ENCODE peak calls at places on chromosomes 12 and 14, in seven cellular contexts. One of them, this sample, is unnamed.
A peak's percentile ranks its signal among the peaks of the same experiment; 100 is the strongest.

GRCh38 chr12:74791365-74791764 is 253.7 kb downstream of the ATXN7L3B start:
- DNase-seq in H54: no peak
- DNase-seq in suprapubic skin: no peak
- DNase-seq in endothelial cell of umbilical vein: no peak
- DNase-seq in upper lobe of left lung: no peak
- DNase-seq in lower leg skin: no peak
- DNase-seq in prostate gland: no peak
- DNase-seq in this sample: no peak

GRCh38 chr14:100533647-100534485 is 53.4 kb downstream of the BEGAIN start:
- DNase-seq in H54: no peak
- DNase-seq in suprapubic skin: peak; percentile 78
- DNase-seq in endothelial cell of umbilical vein: no peak
- DNase-seq in upper lobe of left lung: peak; percentile 46
- DNase-seq in lower leg skin: peak; percentile 13
- DNase-seq in prostate gland: peak; percentile 3
- DNase-seq in this sample: peak; percentile 39

GRCh38 chr12:31326689-31327659 is 1.0 kb upstream of the SINHCAF start:
- DNase-seq in H54: no peak
- DNase-seq in suprapubic skin: no peak
- DNase-seq in endothelial cell of umbilical vein: no peak
- DNase-seq in upper lobe of left lung: no peak
- DNase-seq in lower leg skin: no peak
- DNase-seq in prostate gland: no peak
- DNase-seq in this sample: no peak

GRCh38 chr12:597926-598568 is 65.2 kb downstream of the NINJ2 start:
- DNase-seq in H54: no peak
- DNase-seq in suprapubic skin: no peak
- DNase-seq in endothelial cell of umbilical vein: peak; percentile 91
- DNase-seq in upper lobe of left lung: no peak
- DNase-seq in lower leg skin: no peak
- DNase-seq in prostate gland: peak; percentile 64
- DNase-seq in this sample: no peak

GRCh38 chr14:25841226-25841625 is 756.6 kb downstream of the NOVA1 start:
- DNase-seq in H54: no peak
- DNase-seq in suprapubic skin: no peak
- DNase-seq in endothelial cell of umbilical vein: no peak
- DNase-seq in upper lobe of left lung: no peak
- DNase-seq in lower leg skin: no peak
- DNase-seq in prostate gland: no peak
- DNase-seq in this sample: no peak

GRCh38 chr14:40581264-40581663 is 1025.4 kb upstream of the LRFN5 start:
- DNase-seq in H54: no peak
- DNase-seq in suprapubic skin: no peak
- DNase-seq in endothelial cell of umbilical vein: no peak
- DNase-seq in upper lobe of left lung: no peak
- DNase-seq in lower leg skin: no peak
- DNase-seq in prostate gland: no peak
- DNase-seq in this sample: no peak

GRCh38 chr12:92197815-92198214 is 52.2 kb upstream of the BTG1 start:
- DNase-seq in H54: no peak
- DNase-seq in suprapubic skin: no peak
- DNase-seq in endothelial cell of umbilical vein: no peak
- DNase-seq in upper lobe of left lung: no peak
- DNase-seq in lower leg skin: no peak
- DNase-seq in prostate gland: no peak
- DNase-seq in this sample: no peak

GRCh38 chr14:35335388-35336092 is 43.4 kb downstream of the PSMA6 start:
- DNase-seq in H54: no peak
- DNase-seq in suprapubic skin: no peak
- DNase-seq in endothelial cell of umbilical vein: peak; percentile 29
- DNase-seq in upper lobe of left lung: no peak
- DNase-seq in lower leg skin: no peak
- DNase-seq in prostate gland: no peak
- DNase-seq in this sample: peak; percentile 93

GRCh38 chr12:96500686-96501085 is 11.3 kb downstream of the CFAP54 start:
- DNase-seq in H54: no peak
- DNase-seq in suprapubic skin: no peak
- DNase-seq in endothelial cell of umbilical vein: no peak
- DNase-seq in upper lobe of left lung: no peak
- DNase-seq in lower leg skin: no peak
- DNase-seq in prostate gland: no peak
- DNase-seq in this sample: no peak

GRCh38 chr12:66352197-66352596 is 49.9 kb downstream of the HELB start:
- DNase-seq in H54: peak; percentile 12
- DNase-seq in suprapubic skin: no peak
- DNase-seq in endothelial cell of umbilical vein: peak; percentile 27
- DNase-seq in upper lobe of left lung: no peak
- DNase-seq in lower leg skin: no peak
- DNase-seq in prostate gland: no peak
- DNase-seq in this sample: no peak

GRCh38 chr12:77685112-77685511 is 145.6 kb upstream of the NAV3 start:
- DNase-seq in H54: peak; percentile 0
- DNase-seq in suprapubic skin: no peak
- DNase-seq in endothelial cell of umbilical vein: peak; percentile 80
- DNase-seq in upper lobe of left lung: no peak
- DNase-seq in lower leg skin: peak; percentile 53
- DNase-seq in prostate gland: peak; percentile 47
- DNase-seq in this sample: peak; percentile 60

GRCh38 chr12:82146740-82147139 is 211.4 kb downstream of the CCDC59 start:
- DNase-seq in H54: no peak
- DNase-seq in suprapubic skin: no peak
- DNase-seq in endothelial cell of umbilical vein: no peak
- DNase-seq in upper lobe of left lung: no peak
- DNase-seq in lower leg skin: no peak
- DNase-seq in prostate gland: no peak
- DNase-seq in this sample: no peak

GRCh38 chr14:52690983-52691760 is 4.2 kb downstream of the ERO1A start:
- DNase-seq in H54: no peak
- DNase-seq in suprapubic skin: no peak
- DNase-seq in endothelial cell of umbilical vein: no peak
- DNase-seq in upper lobe of left lung: no peak
- DNase-seq in lower leg skin: no peak
- DNase-seq in prostate gland: no peak
- DNase-seq in this sample: no peak

GRCh38 chr14:68040633-68041369 is 221.2 kb downstream of the RAD51B start:
- DNase-seq in H54: no peak
- DNase-seq in suprapubic skin: no peak
- DNase-seq in endothelial cell of umbilical vein: no peak
- DNase-seq in upper lobe of left lung: no peak
- DNase-seq in lower leg skin: no peak
- DNase-seq in prostate gland: no peak
- DNase-seq in this sample: no peak

GRCh38 chr12:25653487-25654175 is 100.5 kb upstream of the LMNTD1 start:
- DNase-seq in H54: no peak
- DNase-seq in suprapubic skin: no peak
- DNase-seq in endothelial cell of umbilical vein: peak; percentile 63
- DNase-seq in upper lobe of left lung: peak; percentile 27
- DNase-seq in lower leg skin: peak; percentile 20
- DNase-seq in prostate gland: peak; percentile 37
- DNase-seq in this sample: no peak

GRCh38 chr12:27592548-27592947 is 68.5 kb downstream of the PPFIBP1 start:
- DNase-seq in H54: no peak
- DNase-seq in suprapubic skin: no peak
- DNase-seq in endothelial cell of umbilical vein: peak; percentile 67
- DNase-seq in upper lobe of left lung: no peak
- DNase-seq in lower leg skin: peak; percentile 64
- DNase-seq in prostate gland: peak; percentile 70
- DNase-seq in this sample: peak; percentile 65

GRCh38 chr14:95979339-95980042 is 59.7 kb upstream of the C14orf132 start:
- DNase-seq in H54: no peak
- DNase-seq in suprapubic skin: no peak
- DNase-seq in endothelial cell of umbilical vein: no peak
- DNase-seq in upper lobe of left lung: no peak
- DNase-seq in lower leg skin: no peak
- DNase-seq in prostate gland: no peak
- DNase-seq in this sample: no peak

GRCh38 chr12:123038486-123038885 is 58.0 kb downstream of the ARL6IP4 start:
- DNase-seq in H54: no peak
- DNase-seq in suprapubic skin: no peak
- DNase-seq in endothelial cell of umbilical vein: no peak
- DNase-seq in upper lobe of left lung: no peak
- DNase-seq in lower leg skin: no peak
- DNase-seq in prostate gland: no peak
- DNase-seq in this sample: no peak

GRCh38 chr14:81221579-81222102 is 882 bp upstream of the GTF2A1 start:
- DNase-seq in H54: no peak
- DNase-seq in suprapubic skin: no peak
- DNase-seq in endothelial cell of umbilical vein: no peak
- DNase-seq in upper lobe of left lung: no peak
- DNase-seq in lower leg skin: no peak
- DNase-seq in prostate gland: peak; percentile 6
- DNase-seq in this sample: peak; percentile 43

GRCh38 chr12:103824845-103825244 is 16.2 kb downstream of the NT5DC3 start:
- DNase-seq in H54: no peak
- DNase-seq in suprapubic skin: no peak
- DNase-seq in endothelial cell of umbilical vein: no peak
- DNase-seq in upper lobe of left lung: no peak
- DNase-seq in lower leg skin: no peak
- DNase-seq in prostate gland: no peak
- DNase-seq in this sample: no peak

GRCh38 chr14:22994762-22995275 is 12.5 kb upstream of the AJUBA start:
- DNase-seq in H54: no peak
- DNase-seq in suprapubic skin: no peak
- DNase-seq in endothelial cell of umbilical vein: peak; percentile 49
- DNase-seq in upper lobe of left lung: no peak
- DNase-seq in lower leg skin: no peak
- DNase-seq in prostate gland: peak; percentile 67
- DNase-seq in this sample: peak; percentile 35

GRCh38 chr12:1594045-1594294 is 411 bp downstream of the FBXL14 start:
- DNase-seq in H54: no peak
- DNase-seq in suprapubic skin: no peak
- DNase-seq in endothelial cell of umbilical vein: no peak
- DNase-seq in upper lobe of left lung: no peak
- DNase-seq in lower leg skin: no peak
- DNase-seq in prostate gland: peak; percentile 54
- DNase-seq in this sample: peak; percentile 59

GRCh38 chr12:68163546-68164210 is 4.1 kb upstream of the IFNG start:
- DNase-seq in H54: no peak
- DNase-seq in suprapubic skin: no peak
- DNase-seq in endothelial cell of umbilical vein: no peak
- DNase-seq in upper lobe of left lung: no peak
- DNase-seq in lower leg skin: no peak
- DNase-seq in prostate gland: no peak
- DNase-seq in this sample: no peak

GRCh38 chr14:57066887-57067513 is 201.7 kb downstream of the EXOC5 start:
- DNase-seq in H54: no peak
- DNase-seq in suprapubic skin: no peak
- DNase-seq in endothelial cell of umbilical vein: peak; percentile 37
- DNase-seq in upper lobe of left lung: peak; percentile 52
- DNase-seq in lower leg skin: no peak
- DNase-seq in prostate gland: peak; percentile 18
- DNase-seq in this sample: no peak

GRCh38 chr14:77752799-77753516 is 8.0 kb downstream of the SNW1 start:
- DNase-seq in H54: no peak
- DNase-seq in suprapubic skin: no peak
- DNase-seq in endothelial cell of umbilical vein: no peak
- DNase-seq in upper lobe of left lung: no peak
- DNase-seq in lower leg skin: no peak
- DNase-seq in prostate gland: no peak
- DNase-seq in this sample: no peak

GRCh38 chr12:50595667-50596066 is 90.9 kb downstream of the DIP2B start:
- DNase-seq in H54: no peak
- DNase-seq in suprapubic skin: no peak
- DNase-seq in endothelial cell of umbilical vein: no peak
- DNase-seq in upper lobe of left lung: no peak
- DNase-seq in lower leg skin: no peak
- DNase-seq in prostate gland: no peak
- DNase-seq in this sample: no peak
- TF ChIP-seq POLR2A in H54: no peak
- TF ChIP-seq POLR2A in suprapubic skin: no peak
- TF ChIP-seq POLR2A in endothelial cell of umbilical vein: no peak
- TF ChIP-seq POLR2A in upper lobe of left lung: no peak
- TF ChIP-seq POLR2A in lower leg skin: no peak
- TF ChIP-seq POLR2A in prostate gland: no peak
- TF ChIP-seq POLR2A in this sample: no peak

DNA sequence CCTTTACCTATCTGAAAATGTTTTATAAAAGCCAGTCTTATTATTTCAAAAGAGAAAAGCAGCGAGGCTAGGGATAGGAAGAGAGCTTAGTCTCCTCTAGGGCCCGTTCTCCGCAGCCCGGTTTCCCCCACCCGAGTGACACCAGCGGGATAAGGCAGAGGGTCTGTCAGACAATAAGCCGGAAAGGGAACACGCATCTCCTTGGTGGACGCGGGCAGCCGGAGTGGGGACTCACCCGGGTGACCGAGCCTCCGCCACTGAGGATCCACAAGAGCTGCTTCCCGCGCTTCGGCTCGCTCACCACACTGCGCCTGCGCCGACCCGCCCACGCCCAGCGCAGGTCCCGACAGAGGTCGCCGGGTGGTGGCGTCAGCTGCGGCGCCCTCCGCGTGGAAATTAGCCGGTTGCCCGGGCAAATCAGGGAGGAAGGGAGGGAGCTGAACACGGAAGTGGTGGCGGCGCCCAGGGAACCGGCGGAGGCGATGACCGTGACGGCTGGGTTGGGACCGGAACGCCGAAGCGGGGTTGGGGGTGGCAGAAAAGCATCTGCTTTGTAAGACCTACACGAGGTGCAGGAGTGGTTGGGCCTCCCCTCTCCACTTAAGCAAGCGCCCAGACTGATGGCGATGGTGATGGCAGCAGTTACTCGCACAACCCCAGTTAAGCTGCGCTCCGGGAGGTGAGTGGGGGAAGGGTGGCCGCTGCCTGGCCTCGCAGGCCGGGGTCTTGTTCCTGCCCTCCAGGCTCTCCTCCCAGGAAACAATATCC is at the start of the genes SOCS4 and WDHD1:
- DNase-seq in H54: peak; percentile 81
- DNase-seq in suprapubic skin: peak; percentile 97
- DNase-seq in endothelial cell of umbilical vein: peak; percentile 97
- DNase-seq in upper lobe of left lung: peak; percentile 100
- DNase-seq in lower leg skin: peak; percentile 91
- DNase-seq in prostate gland: peak; percentile 92
- DNase-seq in this sample: peak; percentile 97
- TF ChIP-seq POLR2A in H54: peak; percentile 76
- TF ChIP-seq POLR2A in suprapubic skin: peak; percentile 71
- TF ChIP-seq POLR2A in endothelial cell of umbilical vein: peak; percentile 77
- TF ChIP-seq POLR2A in upper lobe of left lung: peak; percentile 70
- TF ChIP-seq POLR2A in lower leg skin: no peak
- TF ChIP-seq POLR2A in prostate gland: peak; percentile 65
- TF ChIP-seq POLR2A in this sample: peak; percentile 88

DNA sequence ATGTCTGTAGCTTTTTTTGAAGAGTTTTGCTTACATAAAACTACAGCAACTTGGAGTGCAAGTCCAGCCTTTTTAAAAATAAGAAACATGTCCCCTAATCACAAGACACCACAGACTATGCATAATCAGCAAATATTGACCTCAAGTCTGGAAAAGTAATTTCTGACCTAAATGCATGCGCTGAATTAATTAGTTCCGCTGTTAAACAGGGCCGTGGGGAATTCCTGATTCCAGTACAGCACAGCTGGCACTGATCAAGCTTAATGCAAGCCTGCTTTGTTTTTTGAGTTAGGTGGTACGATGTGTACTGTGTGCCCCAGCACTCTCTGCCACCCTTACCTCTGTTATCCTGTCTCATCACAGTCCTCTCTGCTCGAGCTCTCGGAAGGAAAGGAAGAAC is 9.2 kb downstream of the MLH3 start:
- DNase-seq in H54: no peak
- DNase-seq in suprapubic skin: no peak
- DNase-seq in endothelial cell of umbilical vein: peak; percentile 16
- DNase-seq in upper lobe of left lung: no peak
- DNase-seq in lower leg skin: no peak
- DNase-seq in prostate gland: no peak
- DNase-seq in this sample: no peak
- TF ChIP-seq POLR2A in H54: no peak
- TF ChIP-seq POLR2A in suprapubic skin: no peak
- TF ChIP-seq POLR2A in endothelial cell of umbilical vein: no peak
- TF ChIP-seq POLR2A in upper lobe of left lung: no peak
- TF ChIP-seq POLR2A in lower leg skin: no peak
- TF ChIP-seq POLR2A in prostate gland: no peak
- TF ChIP-seq POLR2A in this sample: no peak

GRCh38 chr12:53079226-53080117 is at the start of gene SPRYD3:
- DNase-seq in H54: peak; percentile 98
- DNase-seq in suprapubic skin: peak; percentile 100
- DNase-seq in endothelial cell of umbilical vein: peak; percentile 98
- DNase-seq in upper lobe of left lung: peak; percentile 98
- DNase-seq in lower leg skin: peak; percentile 98
- DNase-seq in prostate gland: peak; percentile 98
- DNase-seq in this sample: peak; percentile 99
- TF ChIP-seq POLR2A in H54: peak; percentile 94
- TF ChIP-seq POLR2A in suprapubic skin: peak; percentile 58
- TF ChIP-seq POLR2A in endothelial cell of umbilical vein: peak; percentile 98
- TF ChIP-seq POLR2A in upper lobe of left lung: peak; percentile 88
- TF ChIP-seq POLR2A in lower leg skin: no peak
- TF ChIP-seq POLR2A in prostate gland: peak; percentile 92
- TF ChIP-seq POLR2A in this sample: peak; percentile 86